ENCODE peak calls at places on chromosomes 12 and 14, in four cellular contexts. Q is right cardiac atrium; S is esophagus squamous epithelium; K is activated CD4-positive, alpha-beta T cell treated with anti-CD3 and anti-CD28 coated beads, Interleukin-2, amount 50 U/mL, for 1 hour. J is an unnamed sample.

GRCh38 chr14:103847954-103848719 is 762 bp upstream of the PPP1R13B start:
- DNase-seq in S (no peak), Q (peak), K (peak), J (no peak)

GRCh38 chr12:50739611-50740010 is 24.3 kb upstream of the ATF1 start:
- DNase-seq in S (no peak), Q (no peak), K (no peak), J (no peak)

GRCh38 chr14:41899416-41899815 is 292.7 kb downstream of the LRFN5 start:
- DNase-seq in Q (no peak), K (no peak), S (no peak), J (no peak)

GRCh38 chr14:104112609-104113571 is 25.5 kb upstream of the KIF26A start:
- DNase-seq in S (no peak), K (no peak), Q (peak), J (no peak)

GRCh38 chr12:16636435-16637055 is 30.6 kb upstream of the LMO3 start:
- DNase-seq in Q (no peak), S (no peak), K (no peak), J (no peak)

GRCh38 chr14:100146548-100147091 is 12.8 kb downstream of the DEGS2 start:
- DNase-seq in Q (no peak), K (peak), S (no peak), J (no peak)

GRCh38 chr14:20680843-20681347 is 3.5 kb upstream of the RNASE4 start:
- DNase-seq in S (peak), Q (no peak), K (no peak), J (no peak)

GRCh38 chr14:90319173-90319572 is 12.6 kb downstream of the NRDE2 start:
- DNase-seq in S (no peak), Q (no peak), K (no peak), J (no peak)

GRCh38 chr12:5417500-5417899 is 14.4 kb upstream of the NTF3 start:
- DNase-seq in K (no peak), Q (no peak), S (no peak), J (no peak)

GRCh38 chr12:67155863-67156262 is 113.3 kb upstream of the CAND1 start:
- DNase-seq in Q (no peak), S (no peak), K (no peak), J (no peak)

GRCh38 chr12:102652645-102653313 is 172.4 kb upstream of the IGF1 start:
- DNase-seq in Q (no peak), S (no peak), K (no peak), J (no peak)

GRCh38 chr12:117047810-117048584 is 51.2 kb downstream of the TESC start:
- DNase-seq in K (no peak), Q (peak), S (no peak), J (no peak)

GRCh38 chr14:55418411-55418810 is 6.8 kb upstream of the ATG14 start:
- DNase-seq in S (no peak), Q (no peak), K (no peak), J (no peak)

GRCh38 chr12:18998343-18999270 is 130.9 kb upstream of the PLEKHA5 start:
- DNase-seq in Q (no peak), K (no peak), S (no peak), J (no peak)

GRCh38 chr12:56990648-56991318 is 15.6 kb downstream of the ZBTB39 start:
- DNase-seq in Q (no peak), K (no peak), S (no peak), J (no peak)

GRCh38 chr12:101642115-101643067 is 47.6 kb downstream of the MYBPC1 start:
- DNase-seq in S (no peak), K (no peak), Q (peak), J (no peak)

GRCh38 chr14:95250126-95250824 is 69.4 kb downstream of the CLMN start:
- DNase-seq in S (no peak), Q (no peak), K (no peak), J (no peak)

GRCh38 chr12:65464930-65465329 is 186.4 kb downstream of the MSRB3 start:
- DNase-seq in Q (no peak), K (no peak), S (no peak), J (no peak)

GRCh38 chr14:103191856-103192835 is 68.9 kb downstream of the TNFAIP2 start:
- DNase-seq in S (no peak), Q (no peak), K (no peak), J (no peak)

J was measured in T-helper 9 cell.